ENCODE peak calls at places on chromosomes 11 and 22, in seven cellular contexts. Y is CD8-positive, alpha-beta T cell; C is lower leg skin; J is left ventricle myocardium inferior; Q is keratinocyte; A is A549; X is fibroblast of the aortic adventitia. G is an unnamed sample.

GRCh38 chr11:66880484-66881211 is 23.8 kb downstream of the LRFN4 start:
- DNase-seq in J (no peak), C (no peak), Q (peak; percentile 71), X (no peak), Y (no peak), A (no peak), G (peak; percentile 31)

GRCh38 chr11:68067991-68068390 is 29.2 kb downstream of the TCIRG1 start:
- DNase-seq in C (no peak), A (no peak), J (no peak), Q (no peak), Y (no peak), X (no peak), G (no peak)

GRCh38 chr11:119470316-119471266 is 47.6 kb upstream of the THY1 start:
- DNase-seq in Q (peak; percentile 28), J (no peak), C (peak; percentile 69), Y (no peak), A (no peak), X (peak; percentile 98), G (peak; percentile 97)

GRCh38 chr22:38017272-38017920 is 33.0 kb upstream of the SOX10 start:
- DNase-seq in C (peak; percentile 83), A (no peak), J (peak; percentile 87), Y (no peak), Q (no peak), X (peak; percentile 69), G (peak; percentile 87)

GRCh38 chr11:107712342-107712741 is 486 bp upstream of the SLN start:
- DNase-seq in C (no peak), Q (no peak), X (no peak), J (no peak), A (no peak), Y (no peak), G (no peak)

GRCh38 chr11:8079111-8079675 is 1.8 kb upstream of the TUB start:
- DNase-seq in C (no peak), Y (no peak), X (no peak), J (no peak), A (no peak), Q (no peak), G (no peak)

GRCh38 chr11:76620471-76620870 is 50.1 kb downstream of the LRRC32 start:
- DNase-seq in Y (no peak), X (peak; percentile 96), Q (no peak), J (no peak), A (no peak), C (no peak), G (peak; percentile 74)

GRCh38 chr22:17257091-17257490 is 37.9 kb upstream of the ADA2 start:
- DNase-seq in Q (no peak), A (no peak), Y (no peak), C (no peak), X (no peak), J (no peak), G (no peak)

GRCh38 chr11:27720277-27720830 is 20.1 kb upstream of the BDNF start:
- DNase-seq in J (no peak), Y (no peak), A (peak; percentile 67), X (peak; percentile 69), Q (no peak), C (no peak), G (peak; percentile 71)

GRCh38 chr11:64060263-64060860 is 24.6 kb downstream of the FLRT1 start:
- DNase-seq in J (no peak), A (no peak), Q (no peak), C (no peak), Y (no peak), X (no peak), G (no peak)

GRCh38 chr22:46815896-46816721 is 53.7 kb downstream of the TBC1D22A start:
- DNase-seq in Y (no peak), J (no peak), X (peak; percentile 73), C (no peak), A (no peak), Q (no peak), G (peak; percentile 21)

GRCh38 chr22:38110008-38110862 is at the start of gene BAIAP2L2:
- DNase-seq in Q (no peak), X (no peak), J (no peak), C (no peak), A (peak; percentile 79), Y (no peak), G (no peak)

GRCh38 chr11:27401760-27402316 is 38.8 kb upstream of the CCDC34 start:
- DNase-seq in Y (no peak), X (no peak), J (no peak), Q (no peak), C (no peak), A (no peak), G (no peak)

GRCh38 chr11:85749884-85750283 is 61.1 kb downstream of the SYTL2 start:
- DNase-seq in Q (no peak), X (no peak), C (no peak), Y (no peak), A (no peak), J (no peak), G (no peak)

GRCh38 chr22:46690146-46690545 is 47.9 kb downstream of the CERK start:
- DNase-seq in J (peak; percentile 2), A (no peak), X (no peak), Q (no peak), C (no peak), Y (no peak), G (no peak)

GRCh38 chr11:134518616-134519389 is 106.8 kb upstream of the B3GAT1 start:
- DNase-seq in Y (no peak), Q (no peak), J (peak; percentile 6), C (no peak), X (no peak), A (no peak), G (no peak)

GRCh38 chr11:64256300-64256699 is 5.0 kb downstream of the PLCB3 start:
- DNase-seq in X (no peak), A (no peak), Y (no peak), C (no peak), J (no peak), Q (no peak), G (no peak)

GRCh38 chr11:119759324-119759723 is 30.3 kb upstream of the NECTIN1 start:
- DNase-seq in C (no peak), J (no peak), Q (no peak), A (no peak), Y (no peak), X (peak; percentile 36), G (peak; percentile 70)

GRCh38 chr11:13940611-13941256 is 21.8 kb upstream of the SPON1 start:
- DNase-seq in X (no peak), A (no peak), J (no peak), C (no peak), Y (peak; percentile 27), Q (no peak), G (no peak)

GRCh38 chr11:133163463-133164419 is 368.6 kb downstream of the OPCML start:
- DNase-seq in J (no peak), Q (no peak), A (peak; percentile 4), Y (no peak), C (no peak), X (peak; percentile 2), G (peak; percentile 1)

GRCh38 chr22:18954333-18954732 is 18.2 kb upstream of the PRODH start:
- DNase-seq in J (peak; percentile 67), C (peak; percentile 45), Q (no peak), X (peak; percentile 36), A (peak; percentile 22), Y (peak; percentile 32), G (peak; percentile 70)

GRCh38 chr11:45658292-45658991 is 7.0 kb downstream of the CHST1 start:
- DNase-seq in J (peak; percentile 85), Y (no peak), C (peak; percentile 32), X (peak; percentile 20), Q (no peak), A (no peak), G (peak; percentile 71)

GRCh38 chr22:50151571-50152537 is 18.7 kb upstream of the PANX2 start:
- DNase-seq in Y (no peak), A (no peak), Q (no peak), C (no peak), X (no peak), J (no peak), G (no peak)

GRCh38 chr11:17741487-17741886 is 6.9 kb downstream of the KCNC1 start:
- DNase-seq in Y (no peak), A (no peak), Q (no peak), J (no peak), X (no peak), C (no peak), G (no peak)

DNA sequence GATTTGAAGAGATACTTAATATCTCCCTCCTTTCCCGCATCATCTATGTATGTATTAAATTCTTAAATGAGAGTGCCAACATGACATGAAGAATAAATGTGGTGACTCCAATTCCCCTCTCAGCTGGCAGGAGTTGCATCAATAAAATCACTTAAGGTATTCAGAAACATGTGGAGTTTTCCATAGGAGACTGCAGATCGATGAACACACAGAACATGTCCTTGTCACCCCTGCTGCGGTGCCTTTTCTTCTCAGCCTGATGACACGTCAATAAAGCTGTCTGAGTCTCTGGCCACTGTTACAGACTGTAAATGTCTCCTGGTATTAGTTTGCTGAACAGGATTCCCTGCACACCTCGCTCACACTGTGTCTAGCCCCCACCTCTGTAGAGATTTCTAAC is 460.6 kb downstream of the LRRC4C start:
- DNase-seq in J (no peak), A (no peak), Y (no peak), C (no peak), Q (no peak), X (no peak), G (no peak)
- H3K4me3 ChIP-seq in J (no peak overlapping the region), A (no peak overlapping the region), Y (no peak overlapping the region), C (no peak overlapping the region), Q (no peak overlapping the region), X (no peak overlapping the region), G (no peak overlapping the region)

GRCh38 chr22:35712672-35713071 is 5.0 kb upstream of the APOL5 start:
- DNase-seq in Q (no peak), C (no peak), X (no peak), Y (no peak), A (no peak), J (no peak), G (no peak)
- TF ChIP-seq CTCF in Q (no peak), C (no peak), X (no peak), Y (no peak), A (no peak), J (no peak), G (no peak)

GRCh38 chr11:61533039-61533375 is 24.5 kb downstream of the LRRC10B start:
- DNase-seq in C (no peak), Y (no peak), X (no peak), Q (no peak), A (no peak), J (no peak), G (no peak)
- H3K4me3 ChIP-seq in C (no peak overlapping the region), Y (no peak overlapping the region), X (no peak overlapping the region), Q (no peak overlapping the region), A (no peak overlapping the region), J (no peak overlapping the region), G (no peak overlapping the region)

GRCh38 chr11:19742595-19743292 is 30.1 kb downstream of the NAV2 start:
- DNase-seq in C (peak; percentile 63), Y (peak; percentile 45), A (peak; percentile 45), J (peak; percentile 77), Q (peak; percentile 25), X (peak; percentile 82), G (peak; percentile 62)
- TF ChIP-seq CTCF in C (peak; percentile 77), Y (peak; percentile 68), A (peak; percentile 87), J (peak; percentile 95), Q (peak; percentile 84), X (peak; percentile 82), G (peak; percentile 80)

GRCh38 chr22:41368543-41368817 is 13.3 kb upstream of the TEF start:
- DNase-seq in J (no peak), C (no peak), X (no peak), Y (no peak), A (no peak), Q (no peak), G (no peak)
- H3K4me3 ChIP-seq in J (peak overlapping the region; percentile 69), C (no peak overlapping the region), X (peak overlapping the region; percentile 79), Y (no peak overlapping the region), A (no peak overlapping the region), Q (no peak overlapping the region), G (peak overlapping the region; percentile 49)

G was measured in foreskin fibroblast.